ENCODE peak calls at places on chromosomes 6 and 20, in ten cellular contexts. Q is gastrocnemius medialis, K is mucosa of descending colon, N is uterus, L is pancreas, I is right cardiac atrium, J is colonic mucosa, M is neural progenitor cell, Z is ascending aorta, S is heart right ventricle. G is an unnamed sample.

GRCh38 chr6:168372871-168373270 is 53.3 kb upstream of the DACT2 start:
- DNase-seq in M (no peak), J (peak; percentile 43), I (no peak), L (no peak), Q (no peak), K (peak; percentile 48), N (no peak), S (no peak), Z (no peak), G (no peak)

GRCh38 chr20:12466915-12467314 is 541.9 kb upstream of the SPTLC3 start:
- DNase-seq in L (no peak), Z (no peak), M (no peak), K (no peak), N (no peak), J (no peak), I (no peak), S (no peak), Q (no peak), G (no peak)

GRCh38 chr20:19918965-19919329 is 98.2 kb upstream of the NAA20 start:
- DNase-seq in I (no peak), J (no peak), N (no peak), S (peak; percentile 48), K (no peak), M (no peak), L (no peak), Z (no peak), Q (no peak), G (no peak)

GRCh38 chr6:19452495-19452894 is 384.7 kb upstream of the ID4 start:
- DNase-seq in M (peak; percentile 63), Q (no peak), I (no peak), N (no peak), J (no peak), Z (no peak), K (no peak), L (no peak), S (no peak), G (no peak)

GRCh38 chr6:10579803-10580202 is 58.7 kb downstream of the GCNT2 start:
- DNase-seq in M (no peak), Z (no peak), N (no peak), I (no peak), Q (no peak), K (no peak), L (no peak), J (no peak), S (no peak), G (no peak)

GRCh38 chr20:45450097-45450818 is 19.3 kb upstream of the WFDC2 start:
- DNase-seq in L (no peak), N (no peak), I (no peak), Q (no peak), M (peak; percentile 70), Z (no peak), J (peak; percentile 54), K (no peak), S (no peak), G (no peak)

GRCh38 chr6:74705451-74705850 is 500.4 kb downstream of the COL12A1 start:
- DNase-seq in I (no peak), N (no peak), Z (no peak), K (no peak), M (no peak), J (no peak), S (no peak), L (no peak), Q (no peak), G (no peak)

GRCh38 chr20:35991142-35991771 is 22.9 kb downstream of the CNBD2 start:
- DNase-seq in Z (no peak), Q (no peak), K (no peak), L (no peak), J (no peak), S (no peak), I (no peak), N (no peak), M (peak; percentile 42), G (no peak)

GRCh38 chr6:12160350-12160749 is 129.8 kb upstream of the EDN1 start:
- DNase-seq in S (no peak), M (no peak), K (no peak), Q (peak; percentile 41), Z (no peak), L (no peak), J (no peak), N (no peak), I (no peak), G (no peak)

GRCh38 chr6:90266845-90267621 is 29.6 kb downstream of the BACH2 start:
- DNase-seq in M (no peak), S (no peak), L (no peak), N (no peak), I (no peak), K (no peak), Z (no peak), Q (no peak), J (no peak), G (no peak)

GRCh38 chr6:14129572-14129971 is 12.0 kb downstream of the CD83 start:
- DNase-seq in N (peak; percentile 28), J (peak; percentile 53), L (peak; percentile 23), I (peak; percentile 65), Q (no peak), Z (no peak), S (peak; percentile 62), M (peak; percentile 80), K (no peak), G (no peak)

GRCh38 chr6:6515691-6516607 is 72.6 kb upstream of the LY86 start:
- DNase-seq in Q (no peak), N (no peak), I (no peak), K (no peak), S (no peak), J (no peak), M (no peak), Z (no peak), L (no peak), G (no peak)

GRCh38 chr20:51679254-51679921 is 88.8 kb downstream of the ATP9A start:
- DNase-seq in L (no peak), J (no peak), Z (no peak), Q (no peak), I (no peak), N (no peak), M (no peak), S (no peak), K (no peak), G (no peak)

GRCh38 chr20:47790032-47790965 is 5.0 kb upstream of the SULF2 start:
- DNase-seq in I (no peak), J (no peak), S (no peak), Q (no peak), Z (no peak), K (no peak), L (no peak), N (peak; percentile 38), M (no peak), G (no peak)

GRCh38 chr20:47789081-47789998 is 4.1 kb upstream of the SULF2 start:
- DNase-seq in J (no peak), L (no peak), N (no peak), I (no peak), Q (no peak), M (no peak), S (no peak), K (no peak), Z (no peak), G (no peak)

GRCh38 chr20:47792021-47792618 is 6.8 kb upstream of the SULF2 start:
- DNase-seq in S (peak; percentile 85), K (no peak), Q (peak; percentile 78), L (peak; percentile 20), M (no peak), I (peak; percentile 78), N (peak; percentile 77), J (no peak), Z (peak; percentile 94), G (peak; percentile 82)

GRCh38 chr20:47788741-47789080 is 3.4 kb upstream of the SULF2 start:
- DNase-seq in L (no peak), I (no peak), M (no peak), K (no peak), Q (no peak), Z (no peak), J (no peak), S (no peak), N (no peak), G (no peak)

GRCh38 chr20:47791084-47791599 is 5.9 kb upstream of the SULF2 start:
- DNase-seq in M (no peak), Q (no peak), I (no peak), N (no peak), L (no peak), S (no peak), J (no peak), Z (no peak), K (no peak), G (no peak)
- H3K4me1 ChIP-seq in M (no peaks in the 10 kb centered on the region), Q (no peaks in the 10 kb centered on the region), I (peaks cover 2% of the 10 kb centered on the region), N (peaks cover 4% of the 10 kb centered on the region), L (no peaks in the 10 kb centered on the region), S (peaks cover 3% of the 10 kb centered on the region), J (no peaks in the 10 kb centered on the region), Z (peaks cover 12% of the 10 kb centered on the region), K (peaks cover 2% of the 10 kb centered on the region), G (peaks cover 28% of the 10 kb centered on the region)

GRCh38 chr20:10648651-10649050 is 25.1 kb downstream of the JAG1 start:
- DNase-seq in Q (no peak), Z (no peak), I (no peak), L (no peak), S (no peak), K (no peak), J (no peak), M (no peak), N (no peak), G (no peak)
- H3K4me1 ChIP-seq in Q (peaks cover 25% of the 10 kb centered on the region), Z (peaks cover 74% of the 10 kb centered on the region), I (peaks cover 12% of the 10 kb centered on the region), L (peaks cover 12% of the 10 kb centered on the region), S (peaks cover 34% of the 10 kb centered on the region), K (no peaks in the 10 kb centered on the region), J (no peaks in the 10 kb centered on the region), M (peaks cover 44% of the 10 kb centered on the region), N (no peaks in the 10 kb centered on the region), G (peaks cover 36% of the 10 kb centered on the region)

GRCh38 chr20:3158968-3159431 is 665 bp downstream of the FASTKD5 start:
- DNase-seq in Q (no peak), K (no peak), L (no peak), M (peak; percentile 58), Z (no peak), I (no peak), N (no peak), J (no peak), S (no peak), G (no peak)

GRCh38 chr20:3157817-3158216 is 1.8 kb downstream of the FASTKD5 start:
- DNase-seq in Z (no peak), N (no peak), K (no peak), Q (no peak), J (no peak), S (no peak), I (no peak), L (no peak), M (no peak), G (no peak)

GRCh38 chr20:3160418-3160817 is 753 bp upstream of the FASTKD5 start:
- DNase-seq in K (no peak), M (no peak), J (no peak), I (no peak), N (no peak), S (no peak), Z (no peak), Q (no peak), L (no peak), G (no peak)

GRCh38 chr20:3161316-3162079 is 1.8 kb upstream of the FASTKD5 start:
- DNase-seq in L (no peak), Z (no peak), N (no peak), S (no peak), M (no peak), K (no peak), Q (no peak), J (no peak), I (no peak), G (no peak)

GRCh38 chr20:3156811-3157619 is 2.6 kb downstream of the FASTKD5 start:
- DNase-seq in M (no peak), K (no peak), L (no peak), J (no peak), N (no peak), I (no peak), Z (no peak), S (no peak), Q (no peak), G (no peak)
- H3K4me1 ChIP-seq in M (peaks cover 11% of the 10 kb centered on the region), K (peaks cover 22% of the 10 kb centered on the region), L (peaks cover 14% of the 10 kb centered on the region), J (peaks cover 13% of the 10 kb centered on the region), N (peaks cover 15% of the 10 kb centered on the region), I (peaks cover 5% of the 10 kb centered on the region), Z (peaks cover 30% of the 10 kb centered on the region), S (peaks cover 37% of the 10 kb centered on the region), Q (peaks cover 62% of the 10 kb centered on the region), G (peaks cover 57% of the 10 kb centered on the region)

GRCh38 chr6:117590447-117590846 is 11.9 kb downstream of the GOPC start:
- DNase-seq in Q (no peak), Z (no peak), K (no peak), S (no peak), N (no peak), L (no peak), M (no peak), J (no peak), I (no peak), G (no peak)
- H3K4me1 ChIP-seq in Q (peaks cover 4% of the 10 kb centered on the region), Z (no peaks in the 10 kb centered on the region), K (peaks cover 12% of the 10 kb centered on the region), S (peaks cover 22% of the 10 kb centered on the region), N (no peaks in the 10 kb centered on the region), L (no peaks in the 10 kb centered on the region), M (no peaks in the 10 kb centered on the region), J (peaks cover 5% of the 10 kb centered on the region), I (no peaks in the 10 kb centered on the region), G (peaks cover 5% of the 10 kb centered on the region)